ENCODE peak calls at places on chromosomes 12 and 14, in five cellular contexts. D is suprapubic skin; G is cerebellar cortex; J is KG1; L is CD8-positive, alpha-beta memory T cell. E is an unnamed sample.

GRCh38 chr12:129844662-129845061 is 59.2 kb downstream of the TMEM132D start:
- DNase-seq in D (no peak), G (no peak), J (no peak), L (no peak), E (no peak)

GRCh38 chr14:103801459-103801858 is 45.9 kb downstream of the PPP1R13B start:
- DNase-seq in D (no peak), G (no peak), J (no peak), L (no peak), E (no peak)

GRCh38 chr12:119182701-119183493 is 4.2 kb downstream of the HSPB8 start:
- DNase-seq in D (no peak), G (no peak), J (no peak), L (no peak), E (no peak)

GRCh38 chr14:100404419-100404818 is 81.3 kb downstream of the SLC25A47 start:
- DNase-seq in D (no peak), G (no peak), J (no peak), L (no peak), E (no peak)

GRCh38 chr12:112116232-112117060 is 7.9 kb upstream of the NAA25 start:
- DNase-seq in D (peak), G (peak), J (no peak), L (no peak), E (peak)

GRCh38 chr14:97802430-97802829 is 1005.2 kb downstream of the VRK1 start:
- DNase-seq in D (no peak), G (no peak), J (no peak), L (no peak), E (no peak)

GRCh38 chr14:84144166-84144565 is 1385.8 kb upstream of the FLRT2 start:
- DNase-seq in D (no peak), G (no peak), J (no peak), L (no peak), E (no peak)

GRCh38 chr14:87491816-87492215 is 501.2 kb downstream of the GALC start:
- DNase-seq in D (no peak), G (no peak), J (no peak), L (no peak), E (no peak)

GRCh38 chr12:105256921-105257320 is 20.9 kb upstream of the APPL2 start:
- DNase-seq in D (no peak), G (no peak), J (no peak), L (no peak), E (no peak)

GRCh38 chr12:22627351-22627750 is 2.4 kb downstream of the ETNK1 start:
- DNase-seq in D (no peak), G (no peak), J (no peak), L (no peak), E (no peak)

GRCh38 chr12:53657041-53657440 is 18.8 kb downstream of the ATP5MC2 start:
- DNase-seq in D (no peak), G (no peak), J (no peak), L (no peak), E (no peak)

GRCh38 chr12:110661337-110661972 is 27.5 kb downstream of the HVCN1 start:
- DNase-seq in D (no peak), G (no peak), J (peak), L (peak), E (peak)

GRCh38 chr14:94638330-94638729 is 26.1 kb downstream of the SERPINA3 start:
- DNase-seq in D (peak), G (no peak), J (no peak), L (no peak), E (no peak)

GRCh38 chr14:30874120-30874998 is at the start of gene COCH:
- DNase-seq in D (no peak), G (no peak), J (no peak), L (no peak), E (no peak)

GRCh38 chr14:56333361-56334279 is 215.4 kb downstream of the PELI2 start:
- DNase-seq in D (no peak), G (peak), J (no peak), L (no peak), E (peak)

GRCh38 chr14:102461490-102462317 is 47.9 kb downstream of the ANKRD9 start:
- DNase-seq in D (no peak), G (no peak), J (no peak), L (no peak), E (peak)

GRCh38 chr12:108797677-108798076 is 59.7 kb downstream of the SSH1 start:
- DNase-seq in D (no peak), G (peak), J (no peak), L (no peak), E (no peak)

GRCh38 chr14:67514650-67515385 is 18.3 kb upstream of the PLEKHH1 start:
- DNase-seq in D (no peak), G (peak), J (peak), L (peak), E (peak)

GRCh38 chr14:29930283-29930682 is 2.6 kb upstream of the PRKD1 start:
- DNase-seq in D (no peak), G (no peak), J (no peak), L (no peak), E (no peak)

GRCh38 chr14:64928239-64929002 is 14.1 kb downstream of the GPX2 start:
- DNase-seq in D (no peak), G (no peak), J (peak), L (no peak), E (no peak)

GRCh38 chr12:19006626-19007025 is 122.9 kb upstream of the PLEKHA5 start:
- DNase-seq in D (no peak), G (no peak), J (no peak), L (no peak), E (no peak)

GRCh38 chr14:56989359-56989758 is 179.1 kb upstream of the OTX2 start:
- DNase-seq in D (no peak), G (no peak), J (no peak), L (no peak), E (no peak)

GRCh38 chr14:73457935-73458218 is 469 bp downstream of the NUMB start:
- DNase-seq in D (no peak), G (peak), J (no peak), L (no peak), E (no peak)

GRCh38 chr14:104383931-104384775 is 195.4 kb upstream of the C14orf180 start:
- DNase-seq in D (peak), G (no peak), J (no peak), L (no peak), E (no peak)

GRCh38 chr12:93461503-93461902 is 5.8 kb upstream of the MRPL42 start:
- DNase-seq in D (no peak), G (no peak), J (no peak), L (no peak), E (no peak)

GRCh38 chr12:30973830-30974229 is 47.3 kb downstream of the TSPAN11 start:
- DNase-seq in D (no peak), G (no peak), J (no peak), L (no peak), E (no peak)

GRCh38 chr12:42213954-42214426 is 24.1 kb downstream of the YAF2 start:
- DNase-seq in D (no peak), G (peak), J (no peak), L (no peak), E (no peak)

GRCh38 chr12:52130695-52131094 is 51.2 kb downstream of the SMIM41 start:
- DNase-seq in D (peak), G (no peak), J (no peak), L (no peak), E (no peak)

GRCh38 chr12:6899837-6900519 is 4.6 kb upstream of the LRRC23 start:
- DNase-seq in D (peak), G (peak), J (no peak), L (no peak), E (peak)

GRCh38 chr14:21042918-21043317 is 756 bp downstream of the RNASE7 start:
- DNase-seq in D (no peak), G (no peak), J (no peak), L (no peak), E (no peak)

GRCh38 chr14:98077176-98077575 is 1194.8 kb downstream of the BCL11B start:
- DNase-seq in D (no peak), G (no peak), J (no peak), L (no peak), E (no peak)

E was measured in GDM1.